ENCODE peak calls at places on chromosome 16, in seven cellular contexts. Q is H9, O is IMR-90, E is gastrocnemius medialis, C is WERI-Rb-1, Y is foreskin fibroblast, V is endothelial cell. I is an unnamed sample.

GRCh38 chr16:54175552-54176375 is 110.8 kb downstream of the IRX3 start:
- DNase-seq in O (no peak), E (no peak), Y (peak), V (no peak), Q (no peak), C (no peak), I (no peak)

GRCh38 chr16:85882181-85882810 is 16.7 kb upstream of the IRF8 start:
- DNase-seq in E (no peak), Q (peak), V (no peak), O (no peak), Y (no peak), C (no peak), I (no peak)

GRCh38 chr16:80051040-80051439 is 450.5 kb upstream of the MAF start:
- DNase-seq in Y (no peak), E (no peak), C (no peak), O (no peak), V (no peak), Q (peak), I (no peak)

GRCh38 chr16:15572329-15573001 is 70.5 kb downstream of the MARF1 start:
- DNase-seq in O (peak), V (no peak), Y (peak), E (no peak), Q (no peak), C (no peak), I (no peak)

GRCh38 chr16:55179858-55180585 is 144.0 kb upstream of the IRX6 start:
- DNase-seq in E (no peak), C (no peak), Y (no peak), V (no peak), O (no peak), Q (no peak), I (no peak)

GRCh38 chr16:51577621-51578303 is 426.7 kb upstream of the SALL1 start:
- DNase-seq in C (no peak), O (peak), E (no peak), V (no peak), Q (peak), Y (no peak), I (no peak)

GRCh38 chr16:68790130-68790761 is 53.1 kb upstream of the TANGO6 start:
- DNase-seq in Q (no peak), O (peak), C (no peak), Y (peak), V (no peak), E (no peak), I (no peak)

GRCh38 chr16:47887496-47887895 is 268.3 kb downstream of the ABCC12 start:
- DNase-seq in O (peak), Q (peak), Y (peak), C (no peak), E (no peak), V (no peak), I (no peak)

GRCh38 chr16:12062343-12063003 is 85.9 kb downstream of the SNX29 start:
- DNase-seq in O (peak), E (peak), Q (no peak), C (no peak), V (no peak), Y (peak), I (no peak)

GRCh38 chr16:82736161-82736697 is 109.5 kb downstream of the CDH13 start:
- DNase-seq in Q (no peak), C (no peak), E (no peak), O (no peak), V (no peak), Y (no peak), I (no peak)

GRCh38 chr16:82735696-82736095 is 108.9 kb downstream of the CDH13 start:
- DNase-seq in Y (no peak), V (no peak), Q (no peak), C (no peak), O (no peak), E (no peak), I (no peak)

GRCh38 chr16:82741073-82741615 is 114.4 kb downstream of the CDH13 start:
- DNase-seq in C (no peak), O (peak), Q (no peak), Y (no peak), E (no peak), V (no peak), I (no peak)

GRCh38 chr16:82735176-82735575 is 108.4 kb downstream of the CDH13 start:
- DNase-seq in C (no peak), Q (no peak), Y (no peak), O (no peak), E (peak), V (no peak), I (no peak)

DNA sequence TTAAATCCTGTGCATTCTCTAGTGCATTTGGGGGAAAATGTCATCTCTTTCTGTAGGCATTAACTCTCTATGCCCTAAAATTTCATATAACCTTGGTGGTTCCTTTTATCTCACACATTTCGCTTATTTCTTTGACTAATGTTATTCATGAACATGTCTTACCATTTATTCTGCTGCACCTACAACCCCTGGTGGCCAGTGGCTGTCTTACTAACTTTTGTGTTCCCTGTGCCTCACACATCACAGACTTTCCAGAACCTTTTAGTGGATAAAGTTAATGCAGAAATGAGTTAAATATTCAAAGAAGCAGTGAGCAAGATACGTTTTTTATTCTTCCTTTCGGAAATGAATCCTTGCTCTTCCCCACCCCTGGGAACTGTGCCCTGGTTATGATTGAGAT is 111.9 kb downstream of the CDH13 start:
- DNase-seq in Q (no peak), Y (no peak), E (no peak), V (no peak), C (no peak), O (peak), I (no peak)
- TF ChIP-seq CTCF in Q (peak), Y (peak), E (peak), V (no peak), C (no peak), O (peak), I (peak)

GRCh38 chr16:66925322-66925840 is at the start of gene RRAD:
- DNase-seq in Q (peak), Y (no peak), O (peak), C (peak), V (no peak), E (peak), I (no peak)

GRCh38 chr16:66923866-66924265 is 1.5 kb downstream of the RRAD start:
- DNase-seq in O (no peak), Q (no peak), C (no peak), E (peak), Y (no peak), V (no peak), I (no peak)

GRCh38 chr16:66926171-66926570 is 836 bp upstream of the RRAD start:
- DNase-seq in C (peak), E (peak), O (no peak), Y (no peak), V (no peak), Q (no peak), I (no peak)

GRCh38 chr16:66923247-66923851 is 2.0 kb downstream of the RRAD start:
- DNase-seq in Y (no peak), E (peak), Q (no peak), O (peak), V (no peak), C (peak), I (no peak)

GRCh38 chr16:66924527-66925321 is 611 bp downstream of the RRAD start:
- DNase-seq in Q (peak), C (peak), V (peak), Y (no peak), O (no peak), E (peak), I (peak)
- TF ChIP-seq CTCF in Q (peak), C (peak), V (peak), Y (no peak), O (peak), E (peak), I (peak)

GRCh38 chr16:84749072-84749471 is 49.3 kb downstream of the USP10 start:
- DNase-seq in O (no peak), Y (no peak), E (no peak), C (no peak), V (no peak), Q (no peak), I (no peak)
- TF ChIP-seq CTCF in O (no peak), Y (no peak), E (no peak), C (no peak), V (no peak), Q (no peak), I (no peak)

GRCh38 chr16:7270823-7271222 is 61.8 kb upstream of the RBFOX1 start:
- DNase-seq in Q (no peak), E (peak), V (no peak), C (no peak), O (no peak), Y (no peak), I (no peak)
- TF ChIP-seq CTCF in Q (no peak), E (no peak), V (no peak), C (no peak), O (no peak), Y (no peak), I (no peak)

DNA sequence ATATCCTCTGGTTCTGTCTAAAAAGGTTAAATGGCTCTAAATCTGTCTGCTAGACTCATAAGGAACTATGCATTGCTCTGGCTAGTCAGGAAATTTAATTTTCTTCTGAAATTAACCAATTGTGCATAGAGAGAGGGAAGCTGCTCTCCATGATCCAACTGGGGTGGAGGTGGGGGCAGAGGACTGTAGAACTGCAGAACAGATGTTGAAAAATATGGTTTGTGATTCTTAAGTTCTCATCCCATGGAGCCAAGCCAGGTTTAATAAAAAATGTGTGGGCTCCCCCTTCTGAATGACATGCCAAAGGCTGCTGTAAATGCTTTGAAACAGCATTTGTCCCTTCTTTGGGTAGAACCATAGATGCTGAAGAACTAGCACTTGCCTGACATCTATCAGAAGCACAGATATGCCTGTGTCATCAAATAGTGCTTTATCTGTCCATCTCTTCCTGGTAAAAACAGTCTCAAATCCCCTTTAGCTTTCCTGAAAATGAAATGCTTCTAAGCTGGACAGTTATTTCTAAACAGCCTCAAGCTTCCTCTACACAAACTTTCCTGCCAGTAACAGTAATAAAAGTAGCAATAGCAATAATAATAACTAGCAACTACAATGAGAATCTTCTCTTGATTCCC is 221.4 kb downstream of the CDH8 start:
- DNase-seq in Q (no peak), E (no peak), Y (no peak), C (no peak), V (no peak), O (no peak), I (no peak)
- TF ChIP-seq CTCF in Q (no peak), E (no peak), Y (no peak), C (no peak), V (no peak), O (no peak), I (no peak)

DNA sequence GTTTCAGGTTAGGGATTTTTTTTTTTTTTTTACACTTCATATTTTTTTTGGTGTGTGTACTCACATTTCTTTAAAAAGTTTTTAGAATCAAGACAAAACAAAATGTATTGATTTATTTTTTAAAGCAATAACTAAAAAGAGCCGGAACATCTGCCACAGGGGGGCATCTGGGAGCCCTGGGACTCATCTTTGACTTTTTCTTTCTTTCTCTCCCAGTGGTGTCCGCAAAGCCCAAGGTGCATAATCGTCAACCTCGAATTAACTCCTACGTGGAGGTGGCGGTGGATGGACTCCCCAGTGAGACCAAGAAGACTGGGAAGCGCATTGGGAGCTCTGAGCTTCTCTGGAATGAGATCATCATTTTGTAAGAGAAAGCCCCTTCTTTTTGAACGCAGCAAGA is 36.3 kb downstream of the WWP2 start:
- DNase-seq in Q (no peak), E (no peak), O (peak), V (no peak), C (no peak), Y (no peak), I (peak)
- TF ChIP-seq CTCF in Q (peak), E (no peak), O (peak), V (no peak), C (peak), Y (peak), I (no peak)

GRCh38 chr16:67244387-67245188 is 2.7 kb downstream of the FHOD1 start:
- DNase-seq in O (peak), Q (no peak), E (peak), C (no peak), Y (peak), V (no peak), I (no peak)
- TF ChIP-seq CTCF in O (no peak), Q (no peak), E (no peak), C (no peak), Y (no peak), V (no peak), I (no peak)

DNA sequence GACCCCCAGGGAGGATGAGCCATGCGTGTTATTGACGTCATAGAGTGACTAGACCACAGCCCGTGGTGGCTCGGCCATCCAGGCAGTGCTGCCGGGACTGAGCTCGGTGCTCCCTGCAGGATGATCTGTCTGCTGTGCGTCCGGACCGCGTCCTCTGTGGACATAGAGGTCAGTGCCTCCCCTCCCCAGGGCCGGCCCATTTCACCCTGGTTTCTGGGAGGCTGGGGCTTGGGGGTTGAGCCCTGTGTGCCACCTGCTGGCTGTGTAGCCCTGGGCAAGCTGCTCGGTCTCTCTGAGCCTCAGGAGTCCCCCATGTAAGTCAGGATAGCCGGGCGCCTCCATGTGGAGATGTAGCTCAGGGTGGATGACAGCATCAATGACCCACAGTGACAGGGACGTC is 8.3 kb downstream of the TSC2 start:
- DNase-seq in V (no peak), E (no peak), O (no peak), C (peak), Q (no peak), Y (no peak), I (no peak)
- TF ChIP-seq CTCF in V (no peak), E (peak), O (peak), C (peak), Q (no peak), Y (peak), I (no peak)

GRCh38 chr16:81582655-81583441 is 138.2 kb downstream of the CMIP start:
- DNase-seq in Y (peak), E (no peak), O (no peak), Q (no peak), V (no peak), C (no peak), I (no peak)
- TF ChIP-seq CTCF in Y (peak), E (no peak), O (no peak), Q (peak), V (no peak), C (peak), I (no peak)